ENCODE peak calls at places on chromosomes 1 and 21, in six cellular contexts. N is NB4, M is transverse colon, X is uterus, T is esophagus muscularis mucosa, R is tibial nerve. E is an unnamed sample.

GRCh38 chr1:57024855-57025254 is 59.0 kb upstream of the C8B start:
- DNase-seq in M (no peak), N (no peak), X (no peak), R (no peak), T (no peak), E (no peak)

GRCh38 chr1:77687519-77687906 is 5.1 kb upstream of the ZZZ3 start:
- DNase-seq in R (no peak), T (no peak), M (no peak), N (no peak), X (peak; percentile 16), E (peak; percentile 13)

GRCh38 chr1:165162671-165163241 is 193.8 kb downstream of the LMX1A start:
- DNase-seq in T (no peak), M (no peak), N (no peak), X (no peak), R (peak; percentile 10), E (no peak)

GRCh38 chr1:192439373-192440025 is 122.7 kb downstream of the RGS21 start:
- DNase-seq in R (no peak), N (no peak), X (no peak), M (no peak), T (no peak), E (no peak)

GRCh38 chr21:43779660-43780059 is 3.6 kb upstream of the CSTB start:
- DNase-seq in T (no peak), X (no peak), N (no peak), R (no peak), M (peak; percentile 50), E (no peak)

GRCh38 chr1:91171906-91172305 is 150.1 kb upstream of the ZNF644 start:
- DNase-seq in M (no peak), T (peak; percentile 64), X (peak; percentile 19), N (no peak), R (no peak), E (no peak)

GRCh38 chr1:81679972-81680371 is 120.8 kb upstream of the ADGRL2 start:
- DNase-seq in M (no peak), R (no peak), X (no peak), T (no peak), N (peak; percentile 34), E (no peak)

GRCh38 chr1:46188295-46189030 is 9.8 kb downstream of the POMGNT1 start:
- DNase-seq in T (no peak), M (peak; percentile 55), R (no peak), X (no peak), N (no peak), E (no peak)

GRCh38 chr1:221032616-221033342 is 153.5 kb downstream of the HLX start:
- DNase-seq in T (no peak), X (no peak), M (no peak), R (no peak), N (no peak), E (no peak)

GRCh38 chr1:152783095-152783494 is 3.0 kb upstream of the LCE1E start:
- DNase-seq in T (no peak), R (no peak), M (no peak), X (no peak), N (no peak), E (no peak)

GRCh38 chr1:18951818-18952391 is 4.6 kb downstream of the IFFO2 start:
- DNase-seq in R (no peak), M (peak; percentile 70), T (no peak), X (no peak), N (peak; percentile 34), E (no peak)
- TF ChIP-seq POLR2A in R (no peak), M (no peak), T (no peak), X (no peak), N (no peak), E (no peak)

DNA sequence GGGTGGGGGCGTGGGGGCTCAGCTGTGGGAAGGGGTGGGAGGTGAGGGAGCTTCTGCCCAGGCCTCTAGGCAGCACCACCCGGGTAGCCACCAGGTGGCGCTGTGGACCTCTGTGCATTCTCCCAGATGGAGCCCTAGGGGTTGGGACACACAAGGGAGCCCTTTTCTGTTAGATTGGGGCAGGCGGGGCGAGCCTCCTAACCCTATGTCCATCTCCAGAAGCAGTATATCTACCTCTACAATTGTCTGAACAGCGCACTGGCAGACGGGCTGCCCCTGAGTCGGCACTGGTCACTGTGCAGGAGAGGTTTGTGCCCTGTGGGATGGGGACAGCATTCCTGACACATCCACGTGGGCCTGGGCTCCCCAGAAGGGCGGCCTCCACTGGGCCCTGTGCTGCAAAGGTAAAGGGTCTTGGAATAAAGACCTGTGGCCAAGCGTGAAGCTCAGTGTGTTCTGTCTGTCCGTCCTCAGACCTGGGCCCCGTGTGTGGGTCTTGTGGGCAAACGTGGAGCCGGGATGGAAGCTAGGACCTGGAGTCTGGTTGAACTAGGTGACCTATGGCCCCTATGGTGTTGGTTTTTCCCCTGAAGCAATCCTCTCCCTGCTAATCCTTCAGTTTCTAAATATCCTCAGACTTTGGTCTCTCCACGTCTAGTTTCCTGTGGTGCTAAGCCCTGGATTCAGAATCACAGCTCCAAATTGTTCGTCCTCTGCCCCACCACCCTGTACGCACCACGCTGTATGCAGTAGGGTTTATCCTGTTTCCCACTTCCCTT is 4.4 kb upstream of the LGR6 start:
- DNase-seq in R (peak; percentile 64), N (peak; percentile 75), X (peak; percentile 53), M (peak; percentile 81), T (no peak), E (no peak)
- TF ChIP-seq POLR2A in R (no peak), N (no peak), X (no peak), M (no peak), T (no peak), E (no peak)

DNA sequence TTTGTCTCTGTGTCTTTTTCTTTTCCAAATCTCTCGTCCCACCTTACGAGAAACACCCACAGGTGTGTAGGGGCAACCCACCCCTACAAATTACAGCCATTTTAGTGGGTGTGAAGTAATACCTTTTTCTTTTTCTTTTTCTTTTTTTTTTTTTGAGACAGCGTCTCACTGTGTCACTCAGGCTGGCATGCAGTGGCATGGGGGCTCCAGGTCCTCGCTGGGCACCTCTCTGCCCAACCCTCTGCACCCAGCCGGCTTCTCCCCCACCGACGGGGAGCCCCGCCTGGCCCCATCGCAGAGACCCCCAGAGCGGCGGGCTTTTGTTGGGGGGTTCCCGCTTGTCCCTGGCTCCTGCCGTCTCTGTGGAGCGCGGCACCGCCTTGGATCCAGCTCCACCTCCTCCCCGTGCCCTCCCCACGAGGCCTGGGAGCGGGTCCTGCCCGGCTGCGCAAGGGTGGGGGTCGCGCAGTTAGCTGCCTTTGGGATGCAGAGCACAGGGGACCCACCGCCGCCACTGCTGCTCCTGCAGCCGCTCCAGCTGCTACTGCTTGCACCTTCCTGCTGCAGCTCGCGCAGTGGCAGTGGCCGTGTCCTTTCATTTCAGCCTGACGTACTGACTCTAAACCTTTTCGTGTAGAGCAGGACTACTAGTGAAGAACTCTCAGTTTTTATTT is 10.9 kb upstream of the NVL start:
- DNase-seq in X (no peak), R (no peak), M (peak; percentile 36), N (peak; percentile 36), T (no peak), E (no peak)
- TF ChIP-seq POLR2A in X (no peak), R (no peak), M (no peak), N (no peak), T (no peak), E (no peak)

GRCh38 chr1:63665824-63666223 is 72.6 kb downstream of the PGM1 start:
- DNase-seq in M (no peak), N (no peak), X (no peak), R (no peak), T (no peak), E (no peak)

GRCh38 chr1:63665410-63665809 is 72.2 kb downstream of the PGM1 start:
- DNase-seq in T (no peak), M (no peak), N (no peak), R (no peak), X (no peak), E (no peak)

GRCh38 chr1:63663301-63663700 is 70.1 kb downstream of the PGM1 start:
- DNase-seq in T (no peak), M (no peak), X (no peak), R (no peak), N (no peak), E (peak; percentile 19)

GRCh38 chr1:63663873-63664272 is 70.7 kb downstream of the PGM1 start:
- DNase-seq in N (no peak), M (no peak), R (no peak), X (no peak), T (no peak), E (no peak)

GRCh38 chr1:63664742-63665141 is 71.5 kb downstream of the PGM1 start:
- DNase-seq in T (no peak), R (no peak), N (no peak), X (no peak), M (no peak), E (no peak)
- TF ChIP-seq POLR2A in T (no peak), R (no peak), N (no peak), X (no peak), M (no peak), E (no peak)

GRCh38 chr1:182709855-182710254 is 25.5 kb upstream of the RGS8 start:
- DNase-seq in M (no peak), N (no peak), X (no peak), T (no peak), R (no peak), E (no peak)
- TF ChIP-seq POLR2A in M (no peak), N (no peak), X (no peak), T (no peak), R (no peak), E (no peak)

GRCh38 chr1:17425806-17426205 is 13.7 kb downstream of the RCC2 start:
- DNase-seq in M (no peak), N (no peak), X (no peak), R (no peak), T (no peak), E (no peak)
- TF ChIP-seq POLR2A in M (no peak), N (no peak), X (no peak), R (no peak), T (no peak), E (no peak)

GRCh38 chr1:12132078-12132477 is 34.7 kb upstream of the TNFRSF1B start:
- DNase-seq in M (no peak), X (no peak), R (peak; percentile 72), T (no peak), N (no peak), E (no peak)
- TF ChIP-seq POLR2A in M (no peak), X (no peak), R (no peak), T (no peak), N (no peak), E (no peak)

DNA sequence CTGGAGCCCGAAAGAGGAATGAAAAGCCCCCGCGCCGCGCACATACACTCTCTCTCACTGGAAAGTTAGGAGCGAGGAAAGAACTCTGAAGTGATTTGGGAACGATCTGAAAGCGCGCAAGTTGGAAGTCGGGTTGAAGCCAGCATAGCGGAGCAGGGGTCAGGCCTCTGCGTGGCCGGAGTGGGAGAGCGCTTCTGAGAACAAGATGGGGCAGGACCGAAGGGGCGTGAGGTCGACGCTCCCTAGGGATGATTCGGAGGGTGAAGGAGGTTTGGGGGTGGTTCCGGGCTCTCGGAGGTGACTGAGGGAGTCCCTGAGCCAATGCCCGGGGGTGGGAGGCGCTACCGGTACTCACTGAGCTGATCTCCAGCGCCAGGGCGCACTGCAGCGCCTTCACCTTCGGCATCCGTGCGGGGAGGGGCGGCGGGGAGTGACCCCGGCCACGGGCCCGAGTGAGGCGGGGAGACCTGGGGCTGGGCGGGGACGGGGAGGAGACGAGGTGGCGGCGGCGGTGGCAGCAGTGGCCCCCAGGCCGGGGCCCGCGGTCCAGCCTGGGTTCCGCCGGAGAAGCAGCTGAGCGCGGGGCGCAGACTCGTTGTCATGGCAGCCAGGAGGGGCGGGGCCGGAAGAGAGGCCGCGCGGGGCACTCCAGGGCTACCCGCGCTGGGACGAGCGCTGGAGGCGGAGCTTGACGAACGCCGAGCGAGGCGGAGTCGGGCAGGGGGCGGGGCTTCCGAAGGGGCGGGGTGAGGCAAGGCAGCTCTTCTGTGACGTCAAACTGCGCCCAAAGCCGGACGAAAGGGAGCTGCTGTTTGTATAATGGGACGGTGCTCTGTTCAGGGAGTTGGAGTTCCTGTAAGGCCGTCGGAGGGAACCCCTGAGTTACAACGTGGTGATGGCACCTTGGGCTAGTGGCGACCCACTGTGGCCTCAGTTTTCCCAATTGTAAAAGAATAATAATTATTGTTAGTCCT is at the start of gene SPATA6:
- DNase-seq in M (peak; percentile 99), X (peak; percentile 97), T (peak; percentile 98), R (peak; percentile 97), N (peak; percentile 67), E (peak; percentile 85)
- TF ChIP-seq POLR2A in M (peak; percentile 69), X (peak; percentile 67), T (peak; percentile 19), R (peak; percentile 17), N (no peak), E (peak; percentile 40)